ENCODE peak calls at places on chromosome X, in five cellular contexts. Y is HepG2, B is K562, O is A549, M is GM12878. P is an unnamed sample.

GRCh38 chrX:70476934-70477733 is 32.5 kb downstream of the DLG3 start:
- DNase-seq in Y (no peak), B (no peak), O (peak), M (no peak), P (peak)

GRCh38 chrX:3384330-3384729 is 37.9 kb upstream of the MXRA5 start:
- DNase-seq in Y (no peak), B (no peak), O (no peak), M (no peak), P (no peak)

GRCh38 chrX:96721398-96721797 is 36.8 kb downstream of the DIAPH2 start:
- DNase-seq in Y (peak), B (no peak), O (no peak), M (peak), P (no peak)

GRCh38 chrX:149453030-149453429 is 52.1 kb downstream of the IDS start:
- DNase-seq in Y (no peak), B (no peak), O (peak), M (no peak), P (no peak)

GRCh38 chrX:70087857-70088256 is 25.6 kb downstream of the OTUD6A start:
- DNase-seq in Y (no peak), B (no peak), O (no peak), M (no peak), P (no peak)

GRCh38 chrX:33336783-33337182 is 125.4 kb upstream of the DMD start:
- DNase-seq in Y (peak), B (no peak), O (peak), M (no peak), P (no peak)

GRCh38 chrX:131827935-131828334 is 195.2 kb upstream of the STK26 start:
- DNase-seq in Y (no peak), B (peak), O (peak), M (peak), P (peak)

GRCh38 chrX:70033348-70033747 is 16.4 kb downstream of the AWAT2 start:
- DNase-seq in Y (peak), B (peak), O (peak), M (no peak), P (peak)

GRCh38 chrX:13533726-13534125 is 35.7 kb upstream of the EGFL6 start:
- DNase-seq in Y (no peak), B (no peak), O (peak), M (no peak), P (no peak)

GRCh38 chrX:110914281-110914680 is 118.7 kb upstream of the CHRDL1 start:
- DNase-seq in Y (no peak), B (no peak), O (no peak), M (no peak), P (no peak)

GRCh38 chrX:110915579-110915978 is 120.0 kb upstream of the CHRDL1 start:
- DNase-seq in Y (no peak), B (no peak), O (no peak), M (no peak), P (no peak)

DNA sequence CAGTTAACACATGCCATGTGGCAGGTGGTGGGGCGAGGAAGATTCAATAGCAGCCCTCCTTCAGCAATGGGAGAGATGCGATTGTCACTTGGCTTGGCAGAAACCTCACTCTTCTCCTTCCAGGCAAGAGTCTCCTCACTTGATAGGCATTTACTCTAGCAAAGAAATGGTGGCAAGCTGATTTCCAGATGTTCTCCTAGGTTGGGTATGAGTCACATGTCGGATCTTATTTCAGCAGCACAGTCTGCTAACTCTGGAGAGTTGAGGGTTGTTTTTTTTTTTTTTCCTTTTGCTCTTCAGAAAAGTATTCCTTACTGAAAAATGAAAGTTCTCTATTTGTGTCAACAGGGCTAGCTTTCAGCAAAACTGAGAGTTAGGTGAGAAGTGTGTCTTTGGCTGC is 119.5 kb upstream of the CHRDL1 start:
- DNase-seq in Y (no peak), B (no peak), O (no peak), M (no peak), P (no peak)
- TF ChIP-seq ESRRA in Y (no peak), B (no peak), O (no peak), M (no peak), P (no peak)

DNA sequence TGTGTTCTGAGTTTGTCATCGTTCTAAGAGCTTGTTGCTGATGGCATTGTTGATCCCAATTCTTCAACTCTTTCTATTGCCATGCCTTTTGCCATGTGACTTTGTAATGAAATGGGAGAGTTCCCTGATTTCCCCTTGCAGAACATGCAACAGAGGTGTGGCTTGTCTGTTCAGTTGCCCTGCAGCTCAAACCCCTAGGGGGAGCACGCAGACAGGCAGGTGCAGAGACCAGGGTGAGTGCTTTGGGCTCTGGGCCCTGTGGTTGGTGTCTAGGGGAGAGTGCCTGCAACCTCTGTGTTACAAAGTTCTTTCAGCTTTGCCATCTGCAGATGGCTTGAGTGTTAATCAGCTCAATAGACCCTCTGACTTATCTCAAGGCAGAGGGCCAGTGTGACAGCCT is 332.7 kb downstream of the MID1IP1 start:
- DNase-seq in Y (no peak), B (no peak), O (peak), M (no peak), P (peak)
- TF ChIP-seq ESRRA in Y (no peak), B (no peak), O (no peak), M (no peak), P (no peak)

DNA sequence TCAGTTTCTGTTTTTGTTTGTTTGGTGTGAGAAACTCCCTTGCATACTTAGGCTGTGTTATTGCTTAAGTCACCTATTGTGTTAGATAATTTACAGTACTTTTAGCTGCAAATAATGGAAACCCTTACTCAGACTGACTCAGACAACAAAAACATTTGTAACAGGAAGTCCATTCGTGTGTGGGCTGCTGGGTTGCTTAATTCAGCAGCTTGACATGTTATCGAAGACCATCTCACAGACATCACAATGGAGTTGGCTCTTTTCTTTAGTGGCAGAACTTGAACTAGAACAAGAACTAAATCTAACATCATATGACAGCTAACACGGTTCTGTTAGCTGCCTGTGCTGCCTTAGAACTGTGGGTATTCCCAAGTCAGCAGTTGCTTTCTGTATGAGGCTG is 9.9 kb upstream of the GABRE start:
- DNase-seq in Y (peak), B (no peak), O (peak), M (no peak), P (no peak)
- TF ChIP-seq ESRRA in Y (no peak), B (no peak), O (no peak), M (no peak), P (no peak)

DNA sequence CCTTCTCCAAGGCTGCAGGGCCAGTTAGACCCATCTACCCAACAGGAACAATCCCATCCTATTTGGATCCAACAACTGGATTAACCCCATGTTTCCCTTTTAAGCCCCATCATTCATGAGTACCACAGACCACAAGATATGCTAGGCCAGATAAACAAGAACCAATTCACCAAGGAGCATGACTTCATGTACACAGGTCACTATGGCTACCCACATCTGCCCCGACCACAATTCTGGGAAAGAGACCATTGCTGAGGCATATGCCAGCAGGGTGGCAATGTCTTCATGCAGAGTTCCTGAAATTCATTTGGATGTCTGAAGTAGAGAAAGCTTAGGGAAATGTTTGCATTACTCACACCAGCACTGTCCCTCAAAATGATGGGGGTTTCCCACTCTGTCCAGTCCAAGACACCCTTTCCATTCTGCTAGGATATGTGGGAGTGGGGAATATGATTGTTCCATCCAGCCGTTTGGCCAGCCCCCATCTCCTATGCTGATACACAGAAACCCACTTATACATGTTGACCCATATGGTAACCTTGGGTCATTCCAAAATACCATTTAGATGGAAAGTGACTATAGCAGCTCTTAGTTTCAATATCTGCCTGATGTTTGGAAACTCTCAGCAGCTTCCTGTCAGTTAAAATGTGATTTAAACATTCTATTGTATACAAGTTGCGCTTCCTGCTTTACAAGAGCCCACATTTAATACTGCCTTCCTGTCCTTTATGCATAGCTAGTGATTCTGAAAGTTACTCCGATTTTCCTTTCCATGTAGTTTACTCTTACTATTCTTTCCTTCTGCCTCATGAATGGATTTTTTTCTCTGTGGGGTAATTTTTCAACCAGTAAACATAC is 129.0 kb downstream of the AMMECR1 start:
- DNase-seq in Y (no peak), B (no peak), O (no peak), M (no peak), P (no peak)
- TF ChIP-seq ESRRA in Y (no peak), B (no peak), O (no peak), M (no peak), P (no peak)

GRCh38 chrX:119181491-119181890 is 53.9 kb upstream of the KIAA1210 start:
- DNase-seq in Y (peak), B (no peak), O (peak), M (no peak), P (peak)
- TF ChIP-seq ESRRA in Y (no peak), B (no peak), O (no peak), M (no peak), P (no peak)

DNA sequence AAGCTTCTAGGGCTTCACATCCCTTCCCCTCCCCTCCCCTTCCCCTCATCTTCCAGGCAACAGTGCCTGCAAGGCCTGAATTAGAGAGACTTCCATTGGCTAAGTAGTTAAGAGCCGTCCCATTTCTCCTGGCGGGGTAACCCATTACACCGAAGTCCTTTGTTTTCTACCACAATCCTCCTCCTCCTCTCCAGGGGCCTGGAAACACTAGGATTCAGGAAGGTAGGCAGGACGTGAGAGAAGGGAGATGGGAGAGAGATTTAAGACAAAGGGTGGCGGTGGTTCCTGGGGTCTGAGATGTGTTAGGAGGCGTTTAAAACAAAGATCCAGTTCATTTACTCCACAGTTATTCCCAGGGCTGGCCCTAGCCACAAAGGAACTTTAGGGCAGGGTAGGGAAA is 28.0 kb downstream of the NYX start:
- DNase-seq in Y (no peak), B (no peak), O (no peak), M (no peak), P (peak)
- TF ChIP-seq ESRRA in Y (no peak), B (no peak), O (no peak), M (no peak), P (no peak)

DNA sequence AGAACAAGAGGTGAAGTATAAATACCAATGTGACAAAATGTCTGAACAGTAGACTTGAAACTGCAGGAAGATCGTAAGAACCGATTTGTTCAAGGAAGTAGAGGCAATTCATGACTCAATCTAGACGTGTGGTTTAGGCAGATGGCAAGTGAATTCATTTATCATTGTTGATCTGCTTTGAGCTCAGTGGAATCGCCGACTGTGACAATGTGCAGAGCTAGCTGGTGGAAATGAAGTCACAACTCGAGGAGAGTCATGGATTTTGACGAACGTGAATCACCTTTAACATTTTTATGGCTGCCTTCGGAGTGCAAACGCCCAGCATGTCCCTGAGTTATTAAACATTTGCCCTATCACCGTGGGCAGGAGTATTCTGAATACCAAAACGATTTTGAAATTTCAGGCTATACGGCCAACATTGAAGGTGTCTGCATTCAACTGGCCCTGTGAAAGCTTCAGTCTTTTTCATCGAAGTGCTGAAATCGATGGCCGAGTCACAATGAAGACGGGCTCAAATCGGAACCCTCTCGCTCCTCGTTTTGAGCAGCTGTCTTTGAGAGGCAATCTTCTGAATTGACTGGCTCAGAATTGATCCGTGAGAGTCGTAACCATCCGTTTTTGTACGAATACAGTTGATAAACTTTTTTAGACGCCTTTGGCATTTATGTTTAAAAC is 689 bp upstream of the OGT start:
- DNase-seq in Y (no peak), B (no peak), O (peak), M (no peak), P (no peak)
- TF ChIP-seq ESRRA in Y (no peak), B (peak), O (no peak), M (no peak), P (no peak)